ENCODE peak calls at places on chromosomes 5 and 9, in six cellular contexts. One of them, this sample, is unnamed.

GRCh38 chr9:100099722-100100042 is 639 bp downstream of the INVS start:
- DNase-seq in lower lobe of right lung: peak
- DNase-seq in progenitor cell of endocrine pancreas: no peak
- DNase-seq in MM.1S: no peak
- DNase-seq in BJ: no peak
- DNase-seq in upper lobe of right lung: peak
- DNase-seq in this sample: no peak

GRCh38 chr5:124743534-124744169 is 2.8 kb downstream of the ZNF608 start:
- DNase-seq in BJ: no peak
- DNase-seq in progenitor cell of endocrine pancreas: no peak
- DNase-seq in MM.1S: no peak
- DNase-seq in upper lobe of right lung: no peak
- DNase-seq in lower lobe of right lung: no peak
- DNase-seq in this sample: no peak

GRCh38 chr9:76637426-76637825 is 126.8 kb upstream of the PCA3 start:
- DNase-seq in BJ: no peak
- DNase-seq in progenitor cell of endocrine pancreas: no peak
- DNase-seq in lower lobe of right lung: no peak
- DNase-seq in upper lobe of right lung: no peak
- DNase-seq in MM.1S: no peak
- DNase-seq in this sample: no peak

GRCh38 chr9:134130503-134131375 is 5.1 kb upstream of the WDR5 start:
- DNase-seq in upper lobe of right lung: peak
- DNase-seq in progenitor cell of endocrine pancreas: peak
- DNase-seq in lower lobe of right lung: peak
- DNase-seq in BJ: no peak
- DNase-seq in MM.1S: no peak
- DNase-seq in this sample: no peak

GRCh38 chr5:1772634-1773033 is 27.0 kb downstream of the MRPL36 start:
- DNase-seq in upper lobe of right lung: no peak
- DNase-seq in lower lobe of right lung: no peak
- DNase-seq in MM.1S: no peak
- DNase-seq in BJ: no peak
- DNase-seq in progenitor cell of endocrine pancreas: no peak
- DNase-seq in this sample: no peak

GRCh38 chr9:111661150-111661801 is at the start of gene GNG10:
- DNase-seq in lower lobe of right lung: peak
- DNase-seq in BJ: no peak
- DNase-seq in progenitor cell of endocrine pancreas: peak
- DNase-seq in upper lobe of right lung: peak
- DNase-seq in MM.1S: peak
- DNase-seq in this sample: peak

GRCh38 chr5:154477382-154478223 is 424 bp downstream of the HAND1 start:
- DNase-seq in progenitor cell of endocrine pancreas: no peak
- DNase-seq in upper lobe of right lung: no peak
- DNase-seq in BJ: no peak
- DNase-seq in MM.1S: no peak
- DNase-seq in lower lobe of right lung: no peak
- DNase-seq in this sample: no peak

GRCh38 chr9:120900821-120901220 is 23.8 kb upstream of the PHF19 start:
- DNase-seq in BJ: no peak
- DNase-seq in upper lobe of right lung: no peak
- DNase-seq in MM.1S: no peak
- DNase-seq in lower lobe of right lung: no peak
- DNase-seq in progenitor cell of endocrine pancreas: no peak
- DNase-seq in this sample: no peak

GRCh38 chr5:107383414-107383813 is 287.3 kb downstream of the EFNA5 start:
- DNase-seq in upper lobe of right lung: no peak
- DNase-seq in lower lobe of right lung: no peak
- DNase-seq in progenitor cell of endocrine pancreas: no peak
- DNase-seq in BJ: no peak
- DNase-seq in MM.1S: no peak
- DNase-seq in this sample: no peak

GRCh38 chr9:128252317-128253139 is 23.3 kb downstream of the GOLGA2 start:
- DNase-seq in progenitor cell of endocrine pancreas: no peak
- DNase-seq in BJ: no peak
- DNase-seq in lower lobe of right lung: no peak
- DNase-seq in upper lobe of right lung: no peak
- DNase-seq in MM.1S: no peak
- DNase-seq in this sample: no peak

GRCh38 chr5:173238312-173239232 is 3.6 kb upstream of the NKX2-5 start:
- DNase-seq in BJ: no peak
- DNase-seq in lower lobe of right lung: no peak
- DNase-seq in progenitor cell of endocrine pancreas: no peak
- DNase-seq in upper lobe of right lung: no peak
- DNase-seq in MM.1S: no peak
- DNase-seq in this sample: no peak

DNA sequence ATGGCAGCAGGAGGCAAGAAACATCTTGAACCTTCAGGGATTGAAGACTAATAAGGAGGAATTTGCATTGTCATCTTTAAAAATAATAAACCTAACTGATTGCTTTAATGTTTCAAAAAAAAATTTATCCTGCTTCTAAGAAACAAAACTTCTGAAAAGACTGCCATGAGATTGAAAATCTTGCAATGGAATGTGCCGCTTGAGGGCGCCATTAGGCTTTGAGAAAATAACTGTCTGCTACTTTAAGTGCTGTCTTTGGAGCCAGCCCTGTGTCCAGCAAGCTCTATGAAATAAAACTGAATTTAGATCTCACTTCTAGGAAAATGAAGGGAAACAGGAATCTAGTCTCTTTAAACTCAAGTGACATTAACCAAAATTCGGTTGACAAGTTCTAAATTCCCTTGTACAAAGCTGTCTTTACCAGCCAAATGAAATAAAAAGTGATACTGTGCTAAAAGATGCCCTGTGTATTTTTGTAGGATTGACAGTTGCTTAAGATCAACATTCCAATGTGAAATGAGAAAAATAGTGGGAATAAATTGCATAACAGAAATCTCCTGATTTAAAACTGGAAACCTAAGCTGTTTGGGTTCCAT is 79.4 kb downstream of the ESM1 start:
- DNase-seq in upper lobe of right lung: no peak
- DNase-seq in lower lobe of right lung: peak
- DNase-seq in MM.1S: peak
- DNase-seq in BJ: peak
- DNase-seq in progenitor cell of endocrine pancreas: peak
- DNase-seq in this sample: no peak
- TF ChIP-seq CTCF in upper lobe of right lung: peak
- TF ChIP-seq CTCF in lower lobe of right lung: peak
- TF ChIP-seq CTCF in MM.1S: peak
- TF ChIP-seq CTCF in BJ: peak
- TF ChIP-seq CTCF in progenitor cell of endocrine pancreas: peak
- TF ChIP-seq CTCF in this sample: peak

DNA sequence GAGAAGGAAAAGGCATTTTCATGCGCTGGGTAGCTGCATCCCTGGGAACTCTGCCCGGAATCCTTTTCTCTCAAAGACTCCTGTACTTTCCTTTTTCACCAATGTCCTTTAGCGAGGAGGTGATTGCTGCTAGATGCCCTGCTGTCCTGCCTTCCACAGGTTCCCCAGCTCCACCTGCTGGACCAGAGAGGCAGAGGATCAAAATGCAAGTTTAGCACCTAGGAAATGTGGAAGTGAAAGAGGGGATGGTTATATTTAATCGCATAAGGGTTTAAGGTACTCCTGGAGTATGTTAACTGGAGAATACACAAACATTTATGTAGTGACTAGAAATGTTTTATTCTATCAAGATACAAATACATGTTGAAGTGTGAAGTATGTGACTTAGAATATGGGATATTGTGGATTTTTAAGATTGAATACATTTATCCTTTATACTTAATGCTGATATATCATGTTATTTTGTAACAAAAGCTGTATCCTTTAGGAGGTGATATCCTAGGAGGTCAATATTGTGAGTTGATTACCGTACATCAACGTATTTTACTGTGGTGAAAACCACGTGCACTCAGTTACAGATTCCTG is 145.8 kb downstream of the ARHGAP26 start:
- DNase-seq in upper lobe of right lung: no peak
- DNase-seq in BJ: no peak
- DNase-seq in MM.1S: peak
- DNase-seq in lower lobe of right lung: no peak
- DNase-seq in progenitor cell of endocrine pancreas: peak
- DNase-seq in this sample: no peak
- TF ChIP-seq CTCF in upper lobe of right lung: peak
- TF ChIP-seq CTCF in BJ: peak
- TF ChIP-seq CTCF in MM.1S: peak
- TF ChIP-seq CTCF in lower lobe of right lung: peak
- TF ChIP-seq CTCF in progenitor cell of endocrine pancreas: peak
- TF ChIP-seq CTCF in this sample: peak

GRCh38 chr5:9724707-9725106 is 94.6 kb upstream of the TAS2R1 start:
- DNase-seq in progenitor cell of endocrine pancreas: no peak
- DNase-seq in BJ: no peak
- DNase-seq in upper lobe of right lung: no peak
- DNase-seq in MM.1S: no peak
- DNase-seq in lower lobe of right lung: no peak
- DNase-seq in this sample: no peak
- TF ChIP-seq CTCF in progenitor cell of endocrine pancreas: no peak
- TF ChIP-seq CTCF in BJ: no peak
- TF ChIP-seq CTCF in upper lobe of right lung: no peak
- TF ChIP-seq CTCF in MM.1S: no peak
- TF ChIP-seq CTCF in lower lobe of right lung: no peak
- TF ChIP-seq CTCF in this sample: no peak

DNA sequence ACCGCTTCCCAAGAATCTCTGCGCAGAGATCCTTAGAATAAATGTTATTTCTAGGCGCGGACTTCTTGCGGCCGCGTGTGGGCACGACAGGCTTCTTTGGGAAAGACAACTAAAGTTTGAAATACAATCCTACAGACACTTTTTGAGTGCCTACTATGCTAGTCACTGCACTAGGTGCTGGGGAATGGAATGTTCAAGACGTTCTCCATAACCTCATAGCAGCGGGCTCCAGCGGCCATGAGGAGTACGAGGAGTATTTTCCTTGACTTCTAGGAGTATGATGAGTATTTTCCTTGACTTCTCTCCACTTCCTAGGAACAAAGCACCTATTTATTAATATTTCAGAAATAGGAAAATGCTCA is 636 bp upstream of the PWWP2A start:
- DNase-seq in upper lobe of right lung: no peak
- DNase-seq in progenitor cell of endocrine pancreas: no peak
- DNase-seq in BJ: no peak
- DNase-seq in lower lobe of right lung: no peak
- DNase-seq in MM.1S: no peak
- DNase-seq in this sample: no peak
- TF ChIP-seq CTCF in upper lobe of right lung: peak
- TF ChIP-seq CTCF in progenitor cell of endocrine pancreas: no peak
- TF ChIP-seq CTCF in BJ: peak
- TF ChIP-seq CTCF in lower lobe of right lung: peak
- TF ChIP-seq CTCF in MM.1S: no peak
- TF ChIP-seq CTCF in this sample: peak

GRCh38 chr5:51416149-51416548 is 32.9 kb downstream of the ISL1 start:
- DNase-seq in MM.1S: no peak
- DNase-seq in lower lobe of right lung: no peak
- DNase-seq in BJ: no peak
- DNase-seq in progenitor cell of endocrine pancreas: no peak
- DNase-seq in upper lobe of right lung: no peak
- DNase-seq in this sample: no peak
- TF ChIP-seq CTCF in MM.1S: no peak
- TF ChIP-seq CTCF in lower lobe of right lung: no peak
- TF ChIP-seq CTCF in BJ: peak
- TF ChIP-seq CTCF in progenitor cell of endocrine pancreas: no peak
- TF ChIP-seq CTCF in upper lobe of right lung: no peak
- TF ChIP-seq CTCF in this sample: peak

DNA sequence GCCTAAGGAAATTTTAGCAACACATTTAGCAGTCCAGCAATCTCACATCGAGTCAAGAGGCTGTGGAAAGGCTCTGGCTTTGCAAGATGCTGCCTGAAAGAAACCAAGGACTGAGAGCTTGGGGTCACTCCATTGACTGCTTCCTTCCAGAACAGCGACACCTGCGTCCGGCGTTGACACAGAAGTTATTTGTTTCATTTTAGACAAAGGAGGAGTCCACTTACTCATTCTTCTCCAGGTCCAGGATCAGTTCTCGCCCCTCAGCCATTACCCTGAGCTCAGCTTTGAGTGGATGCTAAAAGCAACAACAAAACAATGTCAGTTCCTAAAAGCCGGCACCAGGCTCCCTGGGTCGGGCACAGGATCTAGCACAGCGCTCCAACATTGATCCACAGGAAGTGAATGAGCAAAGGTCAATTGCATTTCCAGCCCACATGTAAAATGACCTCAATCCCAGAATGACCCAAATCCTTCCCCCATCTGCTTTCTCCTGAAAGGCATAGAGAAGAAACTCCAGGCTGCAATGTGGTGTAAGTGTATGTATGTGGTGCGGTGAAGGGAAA is 11.3 kb downstream of the ADAM19 start:
- DNase-seq in upper lobe of right lung: no peak
- DNase-seq in lower lobe of right lung: no peak
- DNase-seq in BJ: no peak
- DNase-seq in MM.1S: no peak
- DNase-seq in progenitor cell of endocrine pancreas: no peak
- DNase-seq in this sample: no peak
- TF ChIP-seq CTCF in upper lobe of right lung: peak
- TF ChIP-seq CTCF in lower lobe of right lung: peak
- TF ChIP-seq CTCF in BJ: no peak
- TF ChIP-seq CTCF in MM.1S: no peak
- TF ChIP-seq CTCF in progenitor cell of endocrine pancreas: no peak
- TF ChIP-seq CTCF in this sample: no peak

GRCh38 chr5:129696636-129697035 is 51.3 kb upstream of the MINAR2 start:
- DNase-seq in BJ: no peak
- DNase-seq in MM.1S: no peak
- DNase-seq in lower lobe of right lung: no peak
- DNase-seq in upper lobe of right lung: no peak
- DNase-seq in progenitor cell of endocrine pancreas: no peak
- DNase-seq in this sample: no peak

GRCh38 chr5:129698661-129699060 is 49.2 kb upstream of the MINAR2 start:
- DNase-seq in MM.1S: no peak
- DNase-seq in progenitor cell of endocrine pancreas: no peak
- DNase-seq in BJ: peak
- DNase-seq in lower lobe of right lung: no peak
- DNase-seq in upper lobe of right lung: no peak
- DNase-seq in this sample: no peak
- TF ChIP-seq CTCF in MM.1S: peak
- TF ChIP-seq CTCF in progenitor cell of endocrine pancreas: no peak
- TF ChIP-seq CTCF in BJ: peak
- TF ChIP-seq CTCF in lower lobe of right lung: no peak
- TF ChIP-seq CTCF in upper lobe of right lung: no peak
- TF ChIP-seq CTCF in this sample: peak